ENCODE peak calls at places on chromosomes 1 and 21, in four cellular contexts. One of them, this sample, is unnamed.

GRCh38 chr1:111204211-111204883 is 3.9 kb upstream of the DENND2D start:
- DNase-seq in DND-41: peak; percentile 20
- DNase-seq in glutamatergic neuron: no peak
- DNase-seq in astrocyte: no peak
- DNase-seq in this sample: peak; percentile 62

GRCh38 chr1:222845763-222846162 is 30.9 kb downstream of the DISP1 start:
- DNase-seq in glutamatergic neuron: no peak
- DNase-seq in astrocyte: no peak
- DNase-seq in DND-41: no peak
- DNase-seq in this sample: no peak

GRCh38 chr1:52127181-52128175 is 14.4 kb upstream of the ZFYVE9 start:
- DNase-seq in DND-41: peak; percentile 37
- DNase-seq in astrocyte: peak; percentile 39
- DNase-seq in glutamatergic neuron: no peak
- DNase-seq in this sample: peak; percentile 46

GRCh38 chr1:93585059-93585966 is 96.3 kb downstream of the BCAR3 start:
- DNase-seq in astrocyte: no peak
- DNase-seq in glutamatergic neuron: no peak
- DNase-seq in DND-41: no peak
- DNase-seq in this sample: no peak

GRCh38 chr1:95304803-95305202 is 70.8 kb downstream of the RWDD3 start:
- DNase-seq in astrocyte: no peak
- DNase-seq in glutamatergic neuron: no peak
- DNase-seq in DND-41: no peak
- DNase-seq in this sample: no peak

GRCh38 chr1:7703321-7704213 is 67.5 kb upstream of the VAMP3 start:
- DNase-seq in glutamatergic neuron: peak; percentile 65
- DNase-seq in astrocyte: no peak
- DNase-seq in DND-41: no peak
- DNase-seq in this sample: no peak

GRCh38 chr1:184376359-184376758 is 10.5 kb upstream of the C1orf21 start:
- DNase-seq in astrocyte: peak; percentile 33
- DNase-seq in glutamatergic neuron: no peak
- DNase-seq in DND-41: no peak
- DNase-seq in this sample: no peak

GRCh38 chr1:28680141-28680540 is 11.6 kb downstream of the GMEB1 start:
- DNase-seq in glutamatergic neuron: no peak
- DNase-seq in astrocyte: no peak
- DNase-seq in DND-41: no peak
- DNase-seq in this sample: no peak

GRCh38 chr1:97883823-97884222 is 37.0 kb downstream of the DPYD start:
- DNase-seq in DND-41: no peak
- DNase-seq in glutamatergic neuron: no peak
- DNase-seq in astrocyte: no peak
- DNase-seq in this sample: no peak

GRCh38 chr1:18422954-18423353 is 57.8 kb upstream of the KLHDC7A start:
- DNase-seq in astrocyte: no peak
- DNase-seq in DND-41: no peak
- DNase-seq in glutamatergic neuron: no peak
- DNase-seq in this sample: no peak

GRCh38 chr1:68720476-68720875 is 223.6 kb upstream of the DEPDC1 start:
- DNase-seq in astrocyte: no peak
- DNase-seq in DND-41: no peak
- DNase-seq in glutamatergic neuron: no peak
- DNase-seq in this sample: no peak

GRCh38 chr21:42381347-42381984 is 14.4 kb downstream of the TMPRSS3 start:
- DNase-seq in DND-41: peak; percentile 47
- DNase-seq in astrocyte: peak; percentile 6
- DNase-seq in glutamatergic neuron: peak; percentile 26
- DNase-seq in this sample: peak; percentile 76

GRCh38 chr1:10755977-10756521 is 40.4 kb downstream of the CASZ1 start:
- DNase-seq in glutamatergic neuron: peak; percentile 81
- DNase-seq in DND-41: peak; percentile 79
- DNase-seq in astrocyte: no peak
- DNase-seq in this sample: peak; percentile 18

GRCh38 chr1:59218521-59219236 is 78.2 kb upstream of the FGGY start:
- DNase-seq in DND-41: no peak
- DNase-seq in glutamatergic neuron: no peak
- DNase-seq in astrocyte: peak; percentile 50
- DNase-seq in this sample: no peak

GRCh38 chr1:155030899-155031298 is 2.7 kb downstream of the DCST2 start:
- DNase-seq in glutamatergic neuron: no peak
- DNase-seq in astrocyte: no peak
- DNase-seq in DND-41: no peak
- DNase-seq in this sample: no peak

GRCh38 chr1:2347907-2348306 is 43.4 kb downstream of the MORN1 start:
- DNase-seq in DND-41: no peak
- DNase-seq in glutamatergic neuron: peak; percentile 19
- DNase-seq in astrocyte: no peak
- DNase-seq in this sample: no peak

GRCh38 chr1:39102537-39103320 is 76.6 kb downstream of the NDUFS5 start:
- DNase-seq in DND-41: peak; percentile 63
- DNase-seq in astrocyte: peak; percentile 69
- DNase-seq in glutamatergic neuron: no peak
- DNase-seq in this sample: peak; percentile 66

GRCh38 chr21:43603230-43603626 is 56.1 kb downstream of the HSF2BP start:
- DNase-seq in astrocyte: no peak
- DNase-seq in glutamatergic neuron: no peak
- DNase-seq in DND-41: no peak
- DNase-seq in this sample: no peak

GRCh38 chr1:158039380-158039779 is 45.9 kb downstream of the KIRREL1 start:
- DNase-seq in DND-41: no peak
- DNase-seq in glutamatergic neuron: no peak
- DNase-seq in astrocyte: no peak
- DNase-seq in this sample: no peak

GRCh38 chr1:236495359-236496120 is 28.2 kb upstream of the LGALS8 start:
- DNase-seq in astrocyte: no peak
- DNase-seq in DND-41: no peak
- DNase-seq in glutamatergic neuron: no peak
- DNase-seq in this sample: no peak

GRCh38 chr1:167273027-167273800 is 52.5 kb downstream of the POU2F1 start:
- DNase-seq in DND-41: peak; percentile 64
- DNase-seq in glutamatergic neuron: no peak
- DNase-seq in astrocyte: peak; percentile 54
- DNase-seq in this sample: no peak

GRCh38 chr1:43766818-43767525 is 59.6 kb downstream of the ST3GAL3 start:
- DNase-seq in DND-41: no peak
- DNase-seq in glutamatergic neuron: no peak
- DNase-seq in astrocyte: peak; percentile 58
- DNase-seq in this sample: no peak

GRCh38 chr1:79293611-79294010 is 287.1 kb upstream of the ADGRL4 start:
- DNase-seq in glutamatergic neuron: no peak
- DNase-seq in DND-41: no peak
- DNase-seq in astrocyte: no peak
- DNase-seq in this sample: no peak

GRCh38 chr1:147626739-147627138 is 43.6 kb downstream of the ACP6 start:
- DNase-seq in astrocyte: no peak
- DNase-seq in DND-41: no peak
- DNase-seq in glutamatergic neuron: no peak
- DNase-seq in this sample: no peak

GRCh38 chr21:44925027-44925755 is 4.5 kb upstream of the ITGB2 start:
- DNase-seq in glutamatergic neuron: no peak
- DNase-seq in DND-41: no peak
- DNase-seq in astrocyte: peak; percentile 36
- DNase-seq in this sample: no peak

GRCh38 chr21:38952890-38953289 is 147.2 kb downstream of the ETS2 start:
- DNase-seq in DND-41: no peak
- DNase-seq in astrocyte: no peak
- DNase-seq in glutamatergic neuron: no peak
- DNase-seq in this sample: no peak

GRCh38 chr1:217911908-217912307 is 280.8 kb downstream of the SPATA17 start:
- DNase-seq in DND-41: peak; percentile 6
- DNase-seq in astrocyte: no peak
- DNase-seq in glutamatergic neuron: no peak
- DNase-seq in this sample: no peak

GRCh38 chr1:150906813-150907212 is 19.4 kb upstream of the SETDB1 start:
- DNase-seq in glutamatergic neuron: no peak
- DNase-seq in astrocyte: no peak
- DNase-seq in DND-41: no peak
- DNase-seq in this sample: no peak

GRCh38 chr1:160193091-160193819 is 2.9 kb downstream of the CASQ1 start:
- DNase-seq in glutamatergic neuron: peak; percentile 94
- DNase-seq in DND-41: peak; percentile 74
- DNase-seq in astrocyte: peak; percentile 67
- DNase-seq in this sample: peak; percentile 85

DNA sequence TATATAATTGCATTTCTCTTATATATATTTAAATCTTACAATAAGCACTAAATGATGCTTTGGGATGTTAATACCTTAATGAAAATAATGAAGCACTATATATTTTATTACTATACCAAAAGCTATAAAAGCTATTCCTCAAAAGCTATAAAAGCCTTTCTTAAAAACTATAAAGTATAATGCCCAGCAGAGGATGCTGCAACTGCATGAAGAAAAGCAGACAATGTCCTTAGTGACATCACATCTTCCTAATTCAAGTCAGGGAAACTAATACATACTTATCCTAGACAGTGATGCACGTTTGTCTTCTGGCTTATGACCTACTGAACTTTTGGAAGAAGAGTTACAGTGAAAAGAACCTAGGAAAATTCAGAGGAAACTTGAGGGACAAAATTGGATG is 13.6 kb upstream of the C1orf185 start:
- DNase-seq in astrocyte: no peak
- DNase-seq in glutamatergic neuron: no peak
- DNase-seq in DND-41: no peak
- DNase-seq in this sample: peak; percentile 12
- TF ChIP-seq CTCF in astrocyte: no peak
- TF ChIP-seq CTCF in glutamatergic neuron: no peak
- TF ChIP-seq CTCF in DND-41: no peak
- TF ChIP-seq CTCF in this sample: peak; percentile 33

DNA sequence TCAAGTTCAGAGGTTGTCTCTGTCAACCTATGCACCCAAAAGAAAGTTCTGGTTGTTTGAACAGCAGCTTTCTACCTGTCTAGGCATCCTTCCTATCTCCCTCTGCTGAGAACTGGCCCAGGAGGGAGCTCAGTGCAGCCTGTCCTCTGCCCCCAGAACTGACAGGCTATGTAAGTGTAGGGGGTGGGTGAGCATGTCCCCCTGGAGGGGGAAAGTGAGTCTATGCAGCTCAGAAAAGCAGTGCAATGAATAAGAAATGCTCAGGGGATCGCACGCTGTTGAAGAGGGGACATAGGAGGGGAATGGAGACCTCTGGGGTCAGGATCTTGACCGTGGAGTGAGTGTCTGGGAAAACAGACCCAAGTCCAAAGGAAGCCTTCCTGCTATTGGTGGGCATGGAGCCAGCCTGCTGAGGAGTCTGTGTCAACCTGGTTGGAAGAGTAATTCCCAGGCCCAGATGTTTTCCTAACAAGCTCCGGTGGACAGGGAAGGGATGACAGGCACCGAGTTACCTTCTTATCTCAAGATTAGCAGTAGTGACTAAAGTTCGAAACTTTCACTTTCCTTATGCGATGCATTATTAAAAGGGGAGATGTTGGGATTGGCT is 26.1 kb upstream of the FHAD1 start:
- DNase-seq in astrocyte: no peak
- DNase-seq in DND-41: no peak
- DNase-seq in glutamatergic neuron: no peak
- DNase-seq in this sample: no peak
- TF ChIP-seq CTCF in astrocyte: no peak
- TF ChIP-seq CTCF in DND-41: no peak
- TF ChIP-seq CTCF in glutamatergic neuron: no peak
- TF ChIP-seq CTCF in this sample: no peak

GRCh38 chr1:182198006-182198605 is 136.6 kb upstream of the ZNF648 start:
- DNase-seq in glutamatergic neuron: no peak
- DNase-seq in DND-41: no peak
- DNase-seq in astrocyte: no peak
- DNase-seq in this sample: no peak
- TF ChIP-seq CTCF in glutamatergic neuron: no peak
- TF ChIP-seq CTCF in DND-41: peak; percentile 35
- TF ChIP-seq CTCF in astrocyte: no peak
- TF ChIP-seq CTCF in this sample: no peak

DNA sequence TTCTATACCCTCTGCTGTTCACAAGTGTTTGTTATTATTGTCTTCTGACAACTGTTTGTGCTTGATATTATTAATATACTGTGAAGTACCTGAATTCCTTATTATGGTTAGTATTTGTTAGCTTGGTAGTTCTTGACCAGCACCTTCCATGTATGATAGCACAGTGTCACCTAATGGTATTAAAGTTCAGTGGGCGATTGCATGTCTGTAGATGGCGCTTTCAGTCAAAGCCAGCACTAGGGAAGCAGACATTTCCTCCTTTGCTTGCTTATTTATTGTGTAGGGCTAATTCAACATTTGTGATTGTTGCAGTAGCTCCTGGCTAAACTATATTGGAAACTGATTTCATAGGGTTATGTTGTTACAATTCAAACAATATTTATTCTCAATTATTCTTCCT is 218.0 kb downstream of the ZP4 start:
- DNase-seq in astrocyte: no peak
- DNase-seq in glutamatergic neuron: no peak
- DNase-seq in DND-41: no peak
- DNase-seq in this sample: peak; percentile 50
- TF ChIP-seq CTCF in astrocyte: no peak
- TF ChIP-seq CTCF in glutamatergic neuron: no peak
- TF ChIP-seq CTCF in DND-41: peak; percentile 46
- TF ChIP-seq CTCF in this sample: peak; percentile 51

GRCh38 chr1:57162607-57163235 is 196.9 kb upstream of the C8B start:
- DNase-seq in glutamatergic neuron: no peak
- DNase-seq in DND-41: no peak
- DNase-seq in astrocyte: no peak
- DNase-seq in this sample: no peak

GRCh38 chr1:57165546-57165945 is 199.7 kb upstream of the C8B start:
- DNase-seq in glutamatergic neuron: no peak
- DNase-seq in DND-41: no peak
- DNase-seq in astrocyte: peak; percentile 35
- DNase-seq in this sample: no peak

GRCh38 chr1:57164584-57164983 is 198.8 kb upstream of the C8B start:
- DNase-seq in DND-41: no peak
- DNase-seq in astrocyte: no peak
- DNase-seq in glutamatergic neuron: no peak
- DNase-seq in this sample: no peak

GRCh38 chr1:57163332-57163731 is 197.5 kb upstream of the C8B start:
- DNase-seq in astrocyte: no peak
- DNase-seq in DND-41: no peak
- DNase-seq in glutamatergic neuron: no peak
- DNase-seq in this sample: no peak

DNA sequence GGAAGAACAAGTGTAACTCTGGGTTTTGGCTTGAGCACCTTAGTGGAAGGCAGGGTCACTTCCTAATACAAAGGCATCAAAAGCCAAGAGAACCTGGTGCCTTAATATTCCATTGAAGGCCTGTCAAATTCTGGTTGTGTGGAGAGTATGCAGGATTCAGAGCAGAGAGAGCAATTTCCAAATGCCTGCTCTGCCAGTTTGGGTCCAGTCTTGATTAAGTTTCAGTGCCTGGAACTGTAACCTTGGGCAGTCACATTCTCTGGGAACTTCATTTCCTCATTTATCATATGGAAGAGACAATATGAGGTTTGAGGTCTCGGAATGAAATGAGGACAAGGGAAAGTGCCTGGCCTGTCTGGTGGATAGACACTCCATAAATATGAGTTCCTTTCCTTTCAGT is 198.0 kb upstream of the C8B start:
- DNase-seq in astrocyte: no peak
- DNase-seq in DND-41: no peak
- DNase-seq in glutamatergic neuron: no peak
- DNase-seq in this sample: no peak
- TF ChIP-seq CTCF in astrocyte: no peak
- TF ChIP-seq CTCF in DND-41: no peak
- TF ChIP-seq CTCF in glutamatergic neuron: no peak
- TF ChIP-seq CTCF in this sample: no peak

This sample was measured in MM.1S.